ENCODE peak calls at places on chromosome 4, in eight cellular contexts. B, P, V, F, H, C, Q and S are unnamed samples.
A peak's percentile ranks its signal among the peaks of the same experiment; 100 is the strongest.

GRCh38 chr4:181952478-181952877 is 290.7 kb upstream of the TENM3 start:
- DNase-seq in B (no peak), P (peak; percentile 87), V (no peak), F (peak; percentile 58), H (peak; percentile 91), C (no peak), Q (peak; percentile 92), S (peak; percentile 22)

GRCh38 chr4:183300660-183301059 is 19.4 kb downstream of the CLDN22 start:
- DNase-seq in B (no peak), P (no peak), V (no peak), F (no peak), H (peak; percentile 13), C (no peak), Q (no peak), S (no peak)

GRCh38 chr4:159296061-159296460 is 193.2 kb downstream of the RAPGEF2 start:
- DNase-seq in B (no peak), P (peak; percentile 64), V (no peak), F (peak; percentile 30), H (peak; percentile 89), C (no peak), Q (peak; percentile 50), S (peak; percentile 66)

GRCh38 chr4:110945600-110945999 is 322.7 kb upstream of the PITX2 start:
- DNase-seq in B (no peak), P (no peak), V (no peak), F (no peak), H (no peak), C (no peak), Q (no peak), S (no peak)

GRCh38 chr4:147640331-147640730 is 23.1 kb downstream of the TMEM184C start:
- DNase-seq in B (no peak), P (peak; percentile 74), V (no peak), F (no peak), H (no peak), C (no peak), Q (no peak), S (no peak)

GRCh38 chr4:53563824-53564223 is 27.5 kb downstream of the LNX1 start:
- DNase-seq in B (no peak), P (peak; percentile 57), V (no peak), F (peak; percentile 75), H (peak; percentile 74), C (no peak), Q (peak; percentile 68), S (no peak)

GRCh38 chr4:89813197-89813596 is 23.8 kb downstream of the SNCA start:
- DNase-seq in B (no peak), P (no peak), V (no peak), F (no peak), H (no peak), C (no peak), Q (no peak), S (no peak)

GRCh38 chr4:2062168-2062807 is 3.2 kb downstream of the NAT8L start:
- DNase-seq in B (no peak), P (no peak), V (no peak), F (no peak), H (no peak), C (no peak), Q (no peak), S (no peak)

GRCh38 chr4:3644849-3645627 is 112.8 kb upstream of the LRPAP1 start:
- DNase-seq in B (no peak), P (peak; percentile 43), V (no peak), F (peak; percentile 3), H (no peak), C (no peak), Q (no peak), S (peak; percentile 44)

GRCh38 chr4:8372506-8373070 is 67.9 kb downstream of the ACOX3 start:
- DNase-seq in B (no peak), P (no peak), V (no peak), F (no peak), H (no peak), C (no peak), Q (no peak), S (no peak)

GRCh38 chr4:124933521-124933920 is 221.0 kb upstream of the ANKRD50 start:
- DNase-seq in B (no peak), P (no peak), V (no peak), F (no peak), H (no peak), C (no peak), Q (no peak), S (no peak)

GRCh38 chr4:122341906-122342305 is 36.9 kb upstream of the ADAD1 start:
- DNase-seq in B (no peak), P (peak; percentile 85), V (no peak), F (peak; percentile 61), H (peak; percentile 79), C (no peak), Q (peak; percentile 94), S (peak; percentile 1)

GRCh38 chr4:73341454-73341853 is 62.6 kb upstream of the ALB start:
- DNase-seq in B (peak; percentile 44), P (peak; percentile 56), V (no peak), F (no peak), H (peak; percentile 70), C (no peak), Q (peak; percentile 61), S (peak; percentile 80)

GRCh38 chr4:84870398-84871163 is 95.9 kb downstream of the WDFY3 start:
- DNase-seq in B (no peak), P (peak; percentile 66), V (no peak), F (no peak), H (peak; percentile 52), C (no peak), Q (peak; percentile 70), S (no peak)

GRCh38 chr4:1745165-1745564 is 23.8 kb downstream of the TACC3 start:
- DNase-seq in B (no peak), P (no peak), V (no peak), F (no peak), H (no peak), C (no peak), Q (no peak), S (peak; percentile 42)

GRCh38 chr4:13246107-13246506 is 238.0 kb downstream of the RAB28 start:
- DNase-seq in B (no peak), P (no peak), V (no peak), F (no peak), H (no peak), C (no peak), Q (no peak), S (no peak)

GRCh38 chr4:181592221-181592745 is 650.9 kb upstream of the TENM3 start:
- DNase-seq in B (no peak), P (no peak), V (no peak), F (no peak), H (no peak), C (no peak), Q (no peak), S (no peak)

GRCh38 chr4:138898282-138898681 is 117.3 kb upstream of the NOCT start:
- DNase-seq in B (peak; percentile 49), P (peak; percentile 19), V (no peak), F (no peak), H (peak; percentile 49), C (no peak), Q (no peak), S (peak; percentile 78)

GRCh38 chr4:27787195-27787594 is 926.6 kb downstream of the STIM2 start:
- DNase-seq in B (no peak), P (no peak), V (no peak), F (no peak), H (peak; percentile 94), C (no peak), Q (no peak), S (peak; percentile 66)

GRCh38 chr4:2977116-2978097 is 14.0 kb downstream of the GRK4 start:
- DNase-seq in B (no peak), P (peak; percentile 78), V (no peak), F (no peak), H (peak; percentile 60), C (no peak), Q (peak; percentile 52), S (peak; percentile 98)

GRCh38 chr4:150119492-150119891 is 41.2 kb downstream of the DCLK2 start:
- DNase-seq in B (no peak), P (peak; percentile 53), V (no peak), F (no peak), H (peak; percentile 69), C (no peak), Q (peak; percentile 64), S (peak; percentile 62)

GRCh38 chr4:4859010-4859798 is at the start of gene MSX1:
- DNase-seq in B (peak; percentile 75), P (peak; percentile 94), V (no peak), F (peak; percentile 41), H (peak; percentile 10), C (peak; percentile 21), Q (peak; percentile 84), S (peak; percentile 94)

GRCh38 chr4:73311428-73311827 is 52.8 kb upstream of the ANKRD17 start:
- DNase-seq in B (peak; percentile 0), P (peak; percentile 58), V (no peak), F (peak; percentile 40), H (peak; percentile 54), C (no peak), Q (peak; percentile 52), S (peak; percentile 48)

GRCh38 chr4:84499065-84499982 is at the start of gene NKX6-1:
- DNase-seq in B (peak; percentile 82), P (peak; percentile 82), V (no peak), F (peak; percentile 59), H (peak; percentile 15), C (no peak), Q (peak; percentile 69), S (peak; percentile 93)